ENCODE peak calls at places on chromosomes 13 and 19, in four cellular contexts. G is germinal center; Y is uterus; D is activated CD8-positive, alpha-beta memory T cell treated with anti-CD3 and anti-CD28 coated beads for 1 hour. B is an unnamed sample.

GRCh38 chr13:110628477-110628793 is 13.1 kb downstream of the NAXD start:
- DNase-seq in G (no peak), Y (peak; percentile 62), D (no peak), B (no peak)

GRCh38 chr19:52689804-52690394 is 44.9 kb downstream of the ZNF611 start:
- DNase-seq in G (no peak), Y (peak; percentile 39), D (no peak), B (no peak)

GRCh38 chr13:35957174-35957867 is 173.9 kb downstream of the DCLK1 start:
- DNase-seq in G (no peak), Y (no peak), D (no peak), B (peak; percentile 18)

GRCh38 chr19:44889830-44890365 is 1.2 kb upstream of the TOMM40 start:
- DNase-seq in G (no peak), Y (no peak), D (no peak), B (no peak)

GRCh38 chr13:51357928-51358595 is 18.6 kb downstream of the SERPINE3 start:
- DNase-seq in G (no peak), Y (no peak), D (no peak), B (no peak)

GRCh38 chr13:32259116-32259515 is 56.0 kb downstream of the ZAR1L start:
- DNase-seq in G (no peak), Y (no peak), D (no peak), B (no peak)

GRCh38 chr19:741506-742131 is 9.3 kb upstream of the MISP start:
- DNase-seq in G (peak; percentile 68), Y (no peak), D (no peak), B (no peak)

GRCh38 chr19:45037393-45038169 is 1.3 kb upstream of the CLASRP start:
- DNase-seq in G (no peak), Y (no peak), D (no peak), B (no peak)

GRCh38 chr19:50607388-50607787 is 32.3 kb downstream of the SYT3 start:
- DNase-seq in G (no peak), Y (no peak), D (no peak), B (no peak)

GRCh38 chr13:113915012-113915763 is 51.3 kb upstream of the GAS6 start:
- DNase-seq in G (no peak), Y (no peak), D (no peak), B (peak; percentile 41)

GRCh38 chr19:38221919-38222828 is 1.8 kb downstream of the DPF1 start:
- DNase-seq in G (no peak), Y (no peak), D (no peak), B (no peak)

GRCh38 chr19:1247747-1248453 is 483 bp upstream of the MIDN start:
- DNase-seq in G (no peak), Y (peak; percentile 82), D (no peak), B (peak; percentile 93)

GRCh38 chr19:42113641-42114348 is 18.5 kb downstream of the POU2F2 start:
- DNase-seq in G (peak; percentile 69), Y (no peak), D (no peak), B (peak; percentile 83)

GRCh38 chr13:101447852-101448251 is 4.6 kb upstream of the ITGBL1 start:
- DNase-seq in G (no peak), Y (no peak), D (no peak), B (no peak)

GRCh38 chr13:110973007-110973700 is 58.3 kb upstream of the ANKRD10 start:
- DNase-seq in G (no peak), Y (no peak), D (no peak), B (no peak)

GRCh38 chr13:26929971-26930730 is 169.6 kb upstream of the GPR12 start:
- DNase-seq in G (peak; percentile 80), Y (peak; percentile 35), D (peak; percentile 22), B (peak; percentile 48)

GRCh38 chr19:16202320-16203255 is 4.9 kb downstream of the AP1M1 start:
- DNase-seq in G (no peak), Y (no peak), D (no peak), B (no peak)

GRCh38 chr13:31192306-31192705 is 7.5 kb upstream of the B3GLCT start:
- DNase-seq in G (no peak), Y (no peak), D (no peak), B (no peak)

GRCh38 chr19:46134527-46134926 is 10.0 kb upstream of the IGFL3 start:
- DNase-seq in G (no peak), Y (no peak), D (no peak), B (no peak)

GRCh38 chr13:112690242-112690943 is 555 bp downstream of the ATP11A start:
- DNase-seq in G (peak; percentile 47), Y (peak; percentile 42), D (no peak), B (no peak)

GRCh38 chr19:41745761-41746160 is 9.6 kb upstream of the CEACAM6 start:
- DNase-seq in G (no peak), Y (no peak), D (no peak), B (no peak)

GRCh38 chr19:48654299-48655059 is 8.5 kb upstream of the CA11 start:
- DNase-seq in G (no peak), Y (no peak), D (no peak), B (no peak)

GRCh38 chr13:69425235-69425634 is 682.4 kb upstream of the ATXN8OS start:
- DNase-seq in G (no peak), Y (no peak), D (no peak), B (no peak)

GRCh38 chr13:40370662-40371061 is 295.8 kb downstream of the FOXO1 start:
- DNase-seq in G (no peak), Y (no peak), D (no peak), B (no peak)

GRCh38 chr19:51751655-51752054 is at the start of gene FPR1:
- DNase-seq in G (peak; percentile 15), Y (no peak), D (no peak), B (no peak)

GRCh38 chr19:19860756-19861390 is 4.8 kb upstream of the ZNF253 start:
- DNase-seq in G (peak; percentile 64), Y (no peak), D (peak; percentile 21), B (no peak)

GRCh38 chr19:15495151-15495550 is 13.2 kb upstream of the CYP4F22 start:
- DNase-seq in G (no peak), Y (no peak), D (no peak), B (no peak)

GRCh38 chr19:2423913-2424685 is 3.3 kb downstream of the TIMM13 start:
- DNase-seq in G (no peak), Y (no peak), D (no peak), B (no peak)